ENCODE peak calls at places on chromosomes 4 and X, in nine cellular contexts. W, S, V, D, H, Z, A, L and I are unnamed samples.

GRCh38 chr4:152072001-152072485 is 311.2 kb upstream of the GATB start:
- DNase-seq in Z (no peak), A (no peak), V (no peak), W (no peak), H (no peak), D (peak; percentile 53), L (no peak), S (peak; percentile 33), I (no peak)

GRCh38 chr4:173519130-173520101 is 10.6 kb downstream of the HAND2 start:
- DNase-seq in W (peak; percentile 69), S (peak; percentile 60), L (no peak), V (no peak), D (no peak), A (no peak), H (no peak), Z (no peak), I (peak; percentile 58)

GRCh38 chrX:118207831-118208453 is 91.3 kb upstream of the KLHL13 start:
- DNase-seq in W (no peak), Z (no peak), V (no peak), A (no peak), H (no peak), L (no peak), S (no peak), D (no peak), I (no peak)

GRCh38 chrX:19715711-19716638 is 171.4 kb downstream of the SH3KBP1 start:
- DNase-seq in S (no peak), A (peak; percentile 21), Z (no peak), W (no peak), H (no peak), L (no peak), D (no peak), V (no peak), I (no peak)

GRCh38 chr4:111839186-111839585 is 306.1 kb upstream of the FAM241A start:
- DNase-seq in W (no peak), D (peak; percentile 12), L (no peak), V (no peak), S (no peak), H (no peak), A (no peak), Z (no peak), I (no peak)

GRCh38 chr4:104416725-104417363 is 77.8 kb downstream of the CXXC4 start:
- DNase-seq in Z (no peak), W (no peak), A (no peak), S (no peak), L (no peak), D (peak; percentile 22), V (no peak), H (no peak), I (no peak)

GRCh38 chr4:161823450-161823849 is 340.4 kb downstream of the FSTL5 start:
- DNase-seq in A (no peak), L (no peak), V (no peak), Z (no peak), S (no peak), D (no peak), H (no peak), W (no peak), I (no peak)

GRCh38 chr4:46386570-46386969 is 3.4 kb downstream of the GABRA2 start:
- DNase-seq in Z (peak; percentile 58), D (peak; percentile 76), H (no peak), A (no peak), V (no peak), L (peak; percentile 41), W (no peak), S (no peak), I (no peak)

GRCh38 chr4:73862357-73862756 is 6.8 kb upstream of the CXCL1 start:
- DNase-seq in D (no peak), W (no peak), S (no peak), H (peak; percentile 39), L (no peak), V (no peak), Z (no peak), A (no peak), I (peak; percentile 49)

GRCh38 chrX:9859711-9860555 is 73.7 kb downstream of the SHROOM2 start:
- DNase-seq in H (no peak), L (no peak), A (no peak), Z (peak; percentile 74), W (no peak), V (no peak), S (no peak), D (no peak), I (no peak)

GRCh38 chr4:75605928-75606327 is 24.4 kb downstream of the CDKL2 start:
- DNase-seq in A (no peak), V (no peak), H (no peak), L (no peak), W (no peak), S (no peak), D (no peak), Z (no peak), I (no peak)

GRCh38 chr4:128354205-128354821 is 66.7 kb upstream of the PGRMC2 start:
- DNase-seq in H (peak; percentile 22), W (peak; percentile 24), D (peak; percentile 88), L (no peak), S (no peak), A (no peak), V (no peak), Z (peak; percentile 97), I (peak; percentile 88)

GRCh38 chr4:67861513-67861912 is 22.3 kb downstream of the TMPRSS11D start:
- DNase-seq in W (no peak), S (no peak), Z (peak; percentile 1), V (no peak), H (peak; percentile 85), A (no peak), L (no peak), D (no peak), I (no peak)

GRCh38 chr4:14143892-14144291 is 516.4 kb upstream of the BOD1L1 start:
- DNase-seq in D (peak; percentile 42), A (peak; percentile 6), S (no peak), Z (peak; percentile 47), W (no peak), V (no peak), H (peak; percentile 24), L (no peak), I (no peak)

GRCh38 chrX:5163663-5164062 is 1065.0 kb downstream of the NLGN4X start:
- DNase-seq in H (no peak), D (no peak), S (no peak), V (no peak), A (no peak), L (no peak), Z (no peak), W (no peak), I (no peak)

GRCh38 chr4:155946486-155946885 is 7.2 kb downstream of the CTSO start:
- DNase-seq in W (no peak), A (no peak), V (no peak), L (no peak), S (no peak), D (no peak), H (no peak), Z (peak; percentile 59), I (no peak)

GRCh38 chr4:986428-986948 is 356 bp upstream of the IDUA start:
- DNase-seq in V (no peak), D (no peak), Z (peak; percentile 46), L (no peak), S (no peak), A (no peak), H (no peak), W (no peak), I (peak; percentile 27)

GRCh38 chr4:48346594-48346993 is 5.3 kb downstream of the SLAIN2 start:
- DNase-seq in H (no peak), S (no peak), W (no peak), D (no peak), A (no peak), L (no peak), Z (no peak), V (no peak), I (no peak)

GRCh38 chrX:45758319-45758718 is 557.6 kb upstream of the DIPK2B start:
- DNase-seq in W (no peak), A (peak; percentile 93), S (no peak), V (peak; percentile 68), D (no peak), H (peak; percentile 66), Z (peak; percentile 89), L (no peak), I (peak; percentile 91)

GRCh38 chrX:133984857-133985163 is 584 bp downstream of the GPC3 start:
- DNase-seq in S (no peak), D (no peak), A (no peak), H (no peak), L (no peak), V (no peak), W (no peak), Z (no peak), I (no peak)
- H3K4me3 ChIP-seq in S (peak overlapping the region; percentile 55), D (no peak overlapping the region), A (no peak overlapping the region), H (no peak overlapping the region), L (no peak overlapping the region), V (peak overlapping the region; percentile 56), W (peak overlapping the region; percentile 47), Z (no peak overlapping the region), I (no peak overlapping the region)

DNA sequence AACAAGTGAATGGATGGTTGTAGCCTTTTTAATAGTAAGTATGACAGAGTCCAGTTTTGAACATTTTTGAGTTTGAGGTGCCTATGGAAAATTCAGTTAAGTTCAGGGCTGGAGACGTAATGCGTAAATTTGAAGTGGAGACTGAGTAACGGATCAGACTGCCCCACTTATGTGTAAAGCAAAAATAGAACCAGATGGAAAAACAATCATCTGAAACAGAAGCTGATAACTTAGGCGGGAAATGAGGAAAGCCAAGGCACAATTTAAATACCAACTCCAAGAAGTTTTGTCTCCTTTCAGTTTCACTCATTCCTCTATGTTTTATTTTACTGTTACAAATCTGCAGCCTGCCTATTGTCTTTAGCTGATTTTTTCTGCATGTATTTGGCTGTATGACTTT is 1.2 kb downstream of the SGCB start:
- DNase-seq in W (no peak), L (no peak), H (no peak), S (no peak), Z (no peak), D (no peak), V (no peak), A (no peak), I (no peak)
- H3K4me3 ChIP-seq in W (peak overlapping the region; percentile 94), L (peak overlapping the region; percentile 79), H (no peak overlapping the region), S (peak overlapping the region; percentile 90), Z (peak overlapping the region; percentile 20), D (no peak overlapping the region), V (peak overlapping the region; percentile 66), A (no peak overlapping the region), I (peak overlapping the region; percentile 80)

GRCh38 chr4:167379433-167379832 is 145.1 kb upstream of the SPOCK3 start:
- DNase-seq in A (no peak), W (no peak), V (no peak), L (no peak), H (no peak), Z (no peak), S (no peak), D (no peak), I (no peak)
- H3K4me3 ChIP-seq in A (no peak overlapping the region), W (no peak overlapping the region), V (no peak overlapping the region), L (no peak overlapping the region), H (no peak overlapping the region), Z (no peak overlapping the region), S (no peak overlapping the region), D (no peak overlapping the region), I (no peak overlapping the region)

GRCh38 chrX:125205084-125205917 is 114.4 kb upstream of the TEX13C start:
- DNase-seq in D (peak; percentile 93), W (peak; percentile 49), V (no peak), H (peak; percentile 46), S (peak; percentile 49), A (peak; percentile 14), L (peak; percentile 58), Z (peak; percentile 1), I (no peak)
- H3K4me3 ChIP-seq in D (no peak overlapping the region), W (peak overlapping the region; percentile 53), V (no peak overlapping the region), H (peak overlapping the region; percentile 38), S (peak overlapping the region; percentile 58), A (no peak overlapping the region), L (peak overlapping the region; percentile 44), Z (no peak overlapping the region), I (no peak overlapping the region)